ENCODE peak calls at places on chromosome 2, in ten cellular contexts. O is ovary, L is A549, X is lower leg skin, Z is body of pancreas, S is prostate gland, Q is right lobe of liver, F is sigmoid colon, M is heart left ventricle, Y is H54. K is an unnamed sample.
A peak's percentile ranks its signal among the peaks of the same experiment; 100 is the strongest.

GRCh38 chr2:55875434-55876135 is 48.0 kb downstream of the EFEMP1 start:
- DNase-seq in Q (no peak), M (no peak), Y (no peak), Z (no peak), O (no peak), L (no peak), S (no peak), X (no peak), F (no peak), K (no peak)

GRCh38 chr2:235303499-235304291 is 190.1 kb upstream of the AGAP1 start:
- DNase-seq in F (no peak), Y (no peak), L (no peak), M (no peak), Q (no peak), X (no peak), S (no peak), Z (no peak), O (no peak), K (no peak)

GRCh38 chr2:86000131-86000937 is 105.4 kb downstream of the POLR1A start:
- DNase-seq in Q (no peak), O (no peak), X (no peak), L (no peak), S (no peak), M (no peak), Y (no peak), F (no peak), Z (no peak), K (peak; percentile 50)

GRCh38 chr2:133287709-133288108 is 280.6 kb downstream of the NCKAP5 start:
- DNase-seq in Q (no peak), F (no peak), S (no peak), L (no peak), M (no peak), Z (no peak), X (no peak), O (no peak), Y (no peak), K (no peak)

GRCh38 chr2:219215871-219216536 is 2.8 kb downstream of the ABCB6 start:
- DNase-seq in F (no peak), O (no peak), Y (no peak), Z (no peak), L (no peak), X (no peak), S (no peak), M (no peak), Q (no peak), K (no peak)

GRCh38 chr2:190469770-190470169 is 61.6 kb downstream of the MFSD6 start:
- DNase-seq in S (peak; percentile 69), Y (no peak), O (no peak), F (peak; percentile 81), Z (no peak), L (peak; percentile 40), M (peak; percentile 70), X (no peak), Q (no peak), K (no peak)

GRCh38 chr2:40030451-40030975 is 251.5 kb upstream of the THUMPD2 start:
- DNase-seq in Z (no peak), X (no peak), Q (no peak), S (no peak), L (no peak), M (no peak), Y (no peak), O (no peak), F (no peak), K (no peak)

GRCh38 chr2:226963528-226963927 is 127.7 kb downstream of the RHBDD1 start:
- DNase-seq in Z (no peak), X (no peak), Q (no peak), O (no peak), Y (no peak), M (no peak), L (no peak), S (no peak), F (no peak), K (no peak)

GRCh38 chr2:74703373-74703772 is 49.3 kb downstream of the SEMA4F start:
- DNase-seq in Z (no peak), F (no peak), Q (no peak), O (no peak), L (no peak), Y (no peak), S (no peak), X (no peak), M (no peak), K (no peak)

GRCh38 chr2:176268976-176269318 is 295 bp upstream of the MTX2 start:
- DNase-seq in O (no peak), Z (no peak), F (no peak), S (no peak), X (no peak), Q (no peak), M (no peak), L (no peak), Y (no peak), K (no peak)

GRCh38 chr2:176270100-176270750 is 983 bp downstream of the MTX2 start:
- DNase-seq in L (no peak), F (no peak), M (no peak), Z (no peak), O (no peak), S (no peak), Y (no peak), X (no peak), Q (no peak), K (no peak)

GRCh38 chr2:176272870-176273269 is 3.6 kb downstream of the MTX2 start:
- DNase-seq in M (no peak), Z (no peak), Q (no peak), O (no peak), F (no peak), X (no peak), Y (no peak), S (no peak), L (no peak), K (no peak)

GRCh38 chr2:176269319-176270099 is at the start of gene MTX2:
- DNase-seq in Q (peak; percentile 76), Y (peak; percentile 72), L (peak; percentile 50), Z (peak; percentile 81), F (peak; percentile 80), O (peak; percentile 74), S (peak; percentile 51), X (peak; percentile 91), M (peak; percentile 78), K (peak; percentile 95)
- TF ChIP-seq POLR2A in Q (peak; percentile 72), Y (peak; percentile 80), L (peak; percentile 90), Z (peak; percentile 75), F (peak; percentile 44), O (peak; percentile 32), S (peak; percentile 26), X (no peak), M (peak; percentile 67), K (no peak)

DNA sequence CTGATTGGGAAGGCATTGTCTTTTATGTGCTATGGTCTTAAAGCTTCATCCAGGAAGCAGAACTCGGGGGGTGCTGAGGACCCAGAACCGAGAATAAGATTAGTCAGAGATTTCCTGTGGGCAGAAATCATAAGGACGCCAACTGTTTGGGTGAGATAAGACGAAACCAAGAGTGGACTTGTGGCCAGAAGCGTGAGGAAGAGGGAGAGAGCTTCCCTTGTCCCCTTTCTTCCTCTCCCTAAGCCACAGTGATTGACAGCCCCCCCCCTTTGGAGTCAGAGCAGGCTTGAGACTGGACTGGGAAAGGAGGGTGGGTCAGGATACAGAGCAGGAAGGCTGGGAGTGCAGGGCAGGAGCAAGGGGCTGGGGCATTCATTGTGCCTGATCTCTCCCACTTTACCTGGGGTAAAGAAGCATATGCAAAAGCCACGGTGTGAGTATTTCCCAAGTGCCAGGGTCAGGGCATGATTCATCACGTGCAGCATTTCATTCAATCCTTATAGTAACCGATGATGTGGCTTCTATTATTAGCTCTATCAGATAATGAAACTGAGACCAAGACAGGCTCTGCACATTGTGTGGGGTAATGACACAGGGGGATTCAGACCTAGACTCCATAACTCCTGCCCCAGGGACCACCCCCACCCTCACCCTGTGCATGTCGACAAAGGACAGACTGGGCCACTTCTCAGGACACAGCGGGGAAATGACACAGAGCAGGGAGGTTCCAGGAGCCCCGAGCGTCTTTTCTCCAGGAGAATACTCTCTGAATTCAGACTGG is 3.0 kb upstream of the IL1RN start:
- DNase-seq in Y (peak; percentile 25), X (no peak), F (no peak), M (no peak), Z (no peak), Q (peak; percentile 44), O (no peak), L (no peak), S (no peak), K (no peak)
- TF ChIP-seq POLR2A in Y (no peak), X (no peak), F (no peak), M (no peak), Z (no peak), Q (peak; percentile 13), O (no peak), L (no peak), S (no peak), K (no peak)

GRCh38 chr2:192558637-192559036 is 363.9 kb upstream of the TMEFF2 start:
- DNase-seq in L (no peak), X (no peak), S (no peak), Z (no peak), Y (no peak), O (no peak), F (no peak), Q (no peak), M (no peak), K (no peak)

GRCh38 chr2:192555740-192556139 is 361.0 kb upstream of the TMEFF2 start:
- DNase-seq in F (no peak), L (no peak), Y (no peak), Q (no peak), O (no peak), X (no peak), Z (no peak), M (no peak), S (no peak), K (no peak)

GRCh38 chr2:192559541-192560126 is 364.9 kb upstream of the TMEFF2 start:
- DNase-seq in L (no peak), F (no peak), S (peak; percentile 15), M (no peak), Y (no peak), Z (no peak), Q (no peak), X (no peak), O (no peak), K (no peak)

GRCh38 chr2:192560326-192560725 is 365.6 kb upstream of the TMEFF2 start:
- DNase-seq in O (no peak), S (no peak), Z (no peak), L (no peak), M (no peak), Q (no peak), Y (no peak), F (no peak), X (no peak), K (no peak)
- TF ChIP-seq POLR2A in O (no peak), S (no peak), Z (no peak), L (no peak), M (no peak), Q (no peak), Y (no peak), F (no peak), X (no peak), K (no peak)

DNA sequence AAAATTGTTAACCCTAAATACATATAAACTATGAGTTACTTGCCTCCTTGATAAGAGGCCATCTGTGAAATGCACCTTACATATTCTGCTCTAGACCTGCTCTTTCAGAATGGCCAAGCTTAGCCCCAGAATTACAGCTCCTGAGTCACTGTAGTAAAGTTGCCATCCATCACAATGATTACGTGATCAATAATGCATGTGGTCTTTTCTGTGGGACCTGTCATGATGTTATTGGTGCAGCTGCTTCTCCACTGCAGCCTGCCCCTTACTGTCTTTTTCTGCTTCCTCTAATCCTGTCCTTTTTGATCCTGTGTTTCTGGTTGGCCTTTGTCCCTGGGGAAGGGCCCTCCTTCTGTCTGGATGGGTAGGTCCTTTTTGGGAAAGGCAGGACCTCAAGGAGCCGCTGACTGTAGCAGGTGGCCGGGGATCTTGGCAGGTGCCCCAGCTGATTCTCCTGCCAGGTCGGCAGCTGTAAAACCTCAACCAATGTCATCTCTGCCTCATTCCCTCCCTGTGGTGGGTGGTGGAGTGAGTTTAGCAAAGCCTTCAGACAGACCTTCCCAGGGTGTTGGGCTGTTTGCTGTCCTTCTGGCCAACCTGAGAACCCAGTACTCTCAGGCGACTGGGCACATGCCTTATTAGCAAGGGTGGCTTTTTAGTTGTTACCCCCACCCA is 126.2 kb upstream of the EML6 start:
- DNase-seq in M (peak; percentile 72), X (no peak), S (no peak), L (no peak), Z (peak; percentile 85), Q (peak; percentile 73), Y (no peak), F (peak; percentile 90), O (peak; percentile 80), K (no peak)
- TF ChIP-seq POLR2A in M (no peak), X (no peak), S (no peak), L (no peak), Z (no peak), Q (no peak), Y (no peak), F (no peak), O (no peak), K (no peak)

K was measured in spleen.